ENCODE peak calls at places on chromosomes 2 and 18, in four cellular contexts. Y is tibial nerve, B is A549, N is IMR-90. O is an unnamed sample.

GRCh38 chr2:161430416-161430815 is 14.3 kb downstream of the TBR1 start:
- DNase-seq in Y (no peak), B (no peak), N (no peak), O (no peak)

GRCh38 chr18:34493566-34494358 is 216.3 kb upstream of the DTNA start:
- DNase-seq in Y (no peak), B (no peak), N (no peak), O (no peak)

GRCh38 chr2:48734576-48735303 is 20.8 kb downstream of the LHCGR start:
- DNase-seq in Y (peak; percentile 34), B (no peak), N (no peak), O (no peak)

GRCh38 chr2:35931115-35931514 is 424.5 kb upstream of the CRIM1 start:
- DNase-seq in Y (no peak), B (no peak), N (no peak), O (no peak)

GRCh38 chr2:144678741-144679140 is 158.8 kb upstream of the ZEB2 start:
- DNase-seq in Y (no peak), B (no peak), N (no peak), O (no peak)

GRCh38 chr18:433960-434359 is 66.5 kb downstream of the COLEC12 start:
- DNase-seq in Y (no peak), B (no peak), N (peak; percentile 55), O (no peak)

GRCh38 chr18:36809590-36810381 is 19.0 kb downstream of the TPGS2 start:
- DNase-seq in Y (no peak), B (peak; percentile 59), N (peak; percentile 79), O (no peak)

GRCh38 chr2:99238599-99238998 is 16.9 kb downstream of the LYG2 start:
- DNase-seq in Y (no peak), B (no peak), N (no peak), O (no peak)

GRCh38 chr2:172859821-172860707 is 124.4 kb downstream of the RAPGEF4 start:
- DNase-seq in Y (no peak), B (no peak), N (no peak), O (no peak)

GRCh38 chr18:1302861-1303260 is 398.2 kb downstream of the ADCYAP1 start:
- DNase-seq in Y (no peak), B (no peak), N (no peak), O (no peak)

GRCh38 chr2:168401771-168402170 is 54.3 kb upstream of the CERS6 start:
- DNase-seq in Y (no peak), B (no peak), N (no peak), O (no peak)

GRCh38 chr18:50113726-50114125 is 81.2 kb downstream of the MYO5B start:
- DNase-seq in Y (no peak), B (no peak), N (no peak), O (no peak)

GRCh38 chr18:23719634-23720201 is 30.5 kb downstream of the LAMA3 start:
- DNase-seq in Y (no peak), B (peak; percentile 95), N (peak; percentile 98), O (peak; percentile 47)

GRCh38 chr2:233919938-233920337 is 2.8 kb downstream of the TRPM8 start:
- DNase-seq in Y (no peak), B (no peak), N (peak; percentile 61), O (peak; percentile 53)

GRCh38 chr2:219733106-219733505 is 105.7 kb downstream of the SLC4A3 start:
- DNase-seq in Y (no peak), B (no peak), N (no peak), O (no peak)

GRCh38 chr2:238139141-238139840 is 823 bp downstream of the KLHL30 start:
- DNase-seq in Y (no peak), B (no peak), N (no peak), O (no peak)

GRCh38 chr2:170255971-170256370 is 78.0 kb downstream of the MYO3B start:
- DNase-seq in Y (no peak), B (no peak), N (peak; percentile 46), O (no peak)

GRCh38 chr2:99925960-99926359 is 216.4 kb downstream of the AFF3 start:
- DNase-seq in Y (no peak), B (no peak), N (peak; percentile 53), O (peak; percentile 81)

GRCh38 chr2:178190938-178191910 is 3.1 kb upstream of the OSBPL6 start:
- DNase-seq in Y (no peak), B (peak; percentile 7), N (no peak), O (no peak)

GRCh38 chr2:149119358-149119757 is 80.9 kb downstream of the LYPD6B start:
- DNase-seq in Y (no peak), B (no peak), N (no peak), O (no peak)

GRCh38 chr2:121501070-121501469 is 29.6 kb upstream of the RNU4ATAC start:
- DNase-seq in Y (no peak), B (no peak), N (peak; percentile 85), O (no peak)

GRCh38 chr2:174633621-174633927 is 36.0 kb upstream of the WIPF1 start:
- DNase-seq in Y (no peak), B (no peak), N (no peak), O (no peak)

GRCh38 chr2:56476509-56477071 is 292.8 kb downstream of the CCDC85A start:
- DNase-seq in Y (no peak), B (no peak), N (no peak), O (no peak)

GRCh38 chr2:196954001-196954400 is 27.5 kb upstream of the PGAP1 start:
- DNase-seq in Y (no peak), B (no peak), N (no peak), O (no peak)

GRCh38 chr2:62455957-62456692 is 49.9 kb downstream of the TMEM17 start:
- DNase-seq in Y (no peak), B (no peak), N (no peak), O (no peak)

GRCh38 chr2:47777268-47777972 is 5.5 kb upstream of the MSH6 start:
- DNase-seq in Y (no peak), B (no peak), N (no peak), O (no peak)

GRCh38 chr2:241271641-241272297 is 43.7 kb downstream of the HDLBP start:
- DNase-seq in Y (peak; percentile 76), B (peak; percentile 77), N (peak; percentile 79), O (peak; percentile 96)

GRCh38 chr2:229673676-229674075 is 40.7 kb downstream of the DNER start:
- DNase-seq in Y (no peak), B (no peak), N (no peak), O (no peak)

GRCh38 chr2:202036601-202037037 is 3.0 kb downstream of the FZD7 start:
- DNase-seq in Y (no peak), B (no peak), N (peak; percentile 35), O (no peak)

GRCh38 chr18:41391616-41392610 is 563.1 kb upstream of the PIK3C3 start:
- DNase-seq in Y (no peak), B (peak; percentile 48), N (peak; percentile 70), O (no peak)

GRCh38 chr2:74199871-74200305 is 1.5 kb downstream of the MTHFD2 start:
- DNase-seq in Y (no peak), B (no peak), N (peak; percentile 12), O (no peak)

GRCh38 chr2:26555246-26556133 is 77.6 kb upstream of the OTOF start:
- DNase-seq in Y (no peak), B (peak; percentile 37), N (no peak), O (no peak)

GRCh38 chr2:96308248-96308647 is 2.9 kb upstream of the SNRNP200 start:
- DNase-seq in Y (no peak), B (no peak), N (no peak), O (no peak)

GRCh38 chr2:47373747-47374146 is 29.2 kb upstream of the MSH2 start:
- DNase-seq in Y (no peak), B (peak; percentile 60), N (no peak), O (no peak)

GRCh38 chr2:174827371-174828369 is 63.4 kb upstream of the CHRNA1 start:
- DNase-seq in Y (no peak), B (no peak), N (peak; percentile 49), O (no peak)

GRCh38 chr2:196170202-196170680 is 1.1 kb downstream of the STK17B start:
- DNase-seq in Y (peak; percentile 47), B (peak; percentile 51), N (peak; percentile 64), O (no peak)

GRCh38 chr18:12491611-12492435 is 84.1 kb downstream of the PRELID3A start:
- DNase-seq in Y (no peak), B (no peak), N (no peak), O (no peak)

DNA sequence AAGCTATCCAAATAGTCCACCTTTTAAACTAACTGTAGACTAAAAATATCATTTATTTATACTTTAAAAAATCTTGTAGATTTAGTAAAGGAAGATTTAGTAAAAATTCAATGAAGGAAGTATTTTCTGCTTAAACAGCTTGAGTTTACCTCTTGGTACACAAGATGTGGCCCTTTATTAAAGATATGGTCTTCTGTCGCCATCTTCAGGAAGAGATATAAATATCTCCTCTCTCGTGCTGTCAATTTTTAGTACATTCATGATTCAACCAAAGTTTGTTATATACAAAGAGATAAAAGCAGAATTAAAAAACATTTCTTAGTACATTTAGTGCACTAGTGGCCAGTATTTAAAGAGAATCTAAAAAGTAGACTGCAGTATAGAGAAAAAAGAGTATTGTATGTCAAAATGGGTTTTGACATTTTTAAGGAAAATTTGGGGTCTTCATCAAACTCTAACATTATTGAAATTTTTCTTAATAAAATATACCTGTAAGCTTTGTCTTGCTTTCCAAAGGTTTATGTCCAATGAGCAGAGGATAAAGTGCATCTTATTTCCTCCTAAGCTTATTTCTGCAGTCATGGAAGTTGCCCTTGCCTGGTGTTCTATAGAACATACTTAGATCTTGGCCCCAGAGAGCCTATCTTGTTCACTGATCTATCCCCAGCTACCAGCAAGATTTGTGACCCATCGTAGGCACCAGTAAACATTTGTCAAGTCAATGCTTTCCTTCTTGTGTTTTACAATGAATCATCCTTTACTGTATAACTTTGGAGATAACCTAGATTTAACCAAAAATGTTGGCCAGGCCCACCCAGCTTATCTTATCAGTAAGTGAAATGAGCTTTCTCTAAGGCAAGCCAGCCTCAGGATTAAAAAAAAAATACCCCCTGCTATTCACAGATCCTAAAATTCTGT is 18.5 kb upstream of the EML6 start:
- DNase-seq in Y (no peak), B (peak; percentile 74), N (peak; percentile 77), O (no peak)
- TF ChIP-seq CTCF in Y (peak; percentile 57), B (peak; percentile 93), N (peak; percentile 81), O (peak; percentile 82)

DNA sequence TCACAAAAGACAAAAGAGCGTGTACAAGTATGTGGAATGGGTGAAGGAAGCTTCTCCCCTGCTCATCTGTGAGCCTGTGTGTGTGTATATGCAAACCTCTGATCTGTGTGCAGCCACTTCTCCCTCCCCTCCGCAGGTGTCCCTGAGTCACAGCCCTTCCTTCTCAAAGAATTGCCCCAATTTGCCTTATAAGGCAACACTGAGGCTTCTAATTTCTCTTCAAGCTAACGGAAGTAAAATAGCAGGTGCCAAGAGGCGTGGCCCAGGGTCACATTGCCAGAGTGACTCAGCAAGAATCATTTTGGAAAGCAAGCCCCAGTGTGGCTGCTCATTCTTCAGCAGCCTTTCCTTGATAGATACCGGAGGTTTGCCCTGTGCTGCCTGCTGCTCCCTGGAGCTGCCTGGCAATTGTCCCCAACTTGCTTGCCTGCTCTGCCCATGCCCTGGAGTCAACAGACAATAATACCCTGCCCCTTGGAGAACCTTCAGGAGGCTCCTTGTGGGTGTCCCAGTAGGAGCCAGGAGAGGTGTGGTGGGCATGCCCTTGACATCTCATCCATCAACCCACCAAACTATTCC is 37.3 kb upstream of the BMP10 start:
- DNase-seq in Y (peak; percentile 62), B (peak; percentile 92), N (peak; percentile 93), O (no peak)
- TF ChIP-seq POLR2A in Y (no peak), B (no peak), N (no peak), O (no peak)

DNA sequence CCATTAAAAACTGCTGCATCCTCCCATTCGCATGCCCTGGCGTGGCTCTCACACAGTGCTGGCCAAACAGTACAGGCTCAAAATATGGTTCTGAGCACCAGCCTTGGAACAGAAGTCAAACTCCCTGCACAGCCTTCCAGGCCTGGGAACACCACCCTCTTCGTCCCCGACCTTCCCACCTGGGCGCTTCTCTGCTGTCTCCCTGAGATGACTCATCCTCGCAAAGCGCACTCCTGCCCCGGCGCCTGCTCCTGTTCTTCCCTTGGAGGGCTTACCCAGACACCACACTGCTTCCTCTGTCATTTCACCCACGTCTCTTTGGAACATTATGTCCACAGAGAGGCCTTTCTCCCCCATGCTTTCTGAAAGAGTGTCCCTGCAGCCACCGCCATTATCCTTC is 172.7 kb downstream of the L3MBTL4 start:
- DNase-seq in Y (no peak), B (no peak), N (no peak), O (no peak)
- TF ChIP-seq CTCF in Y (no peak), B (no peak), N (no peak), O (no peak)

GRCh38 chr2:20664431-20665260 is 2.3 kb upstream of the GDF7 start:
- DNase-seq in Y (no peak), B (no peak), N (no peak), O (no peak)
- TF ChIP-seq POLR2A in Y (no peak), B (no peak), N (no peak), O (no peak)